ENCODE peak calls at places on chromosomes 3 and 15, in four cellular contexts. H is HepG2, Z is K562, R is GM12878. S is an unnamed sample.
A peak's percentile ranks its signal among the peaks of the same experiment; 100 is the strongest.

GRCh38 chr3:49906004-49906860 is 2.6 kb upstream of the MST1R start:
- DNase-seq in H (peak; percentile 33), Z (peak; percentile 76), R (no peak), S (peak; percentile 55)

GRCh38 chr15:67095834-67096366 is 30.5 kb downstream of the SMAD3 start:
- DNase-seq in H (no peak), Z (no peak), R (no peak), S (no peak)

GRCh38 chr3:160486459-160486869 is 36.9 kb upstream of the TRIM59 start:
- DNase-seq in H (peak; percentile 15), Z (no peak), R (no peak), S (peak; percentile 57)

GRCh38 chr3:100008081-100008698 is 106.1 kb downstream of the FILIP1L start:
- DNase-seq in H (no peak), Z (no peak), R (no peak), S (no peak)

GRCh38 chr15:62407216-62407615 is 242.1 kb upstream of the C2CD4B start:
- DNase-seq in H (no peak), Z (no peak), R (no peak), S (no peak)

GRCh38 chr3:3734881-3735280 is 64.3 kb upstream of the LRRN1 start:
- DNase-seq in H (no peak), Z (no peak), R (no peak), S (no peak)

GRCh38 chr3:53700441-53700840 is 145.8 kb downstream of the CHDH start:
- DNase-seq in H (no peak), Z (no peak), R (no peak), S (no peak)

GRCh38 chr3:13568515-13568995 is 19.6 kb downstream of the FBLN2 start:
- DNase-seq in H (no peak), Z (no peak), R (no peak), S (no peak)

GRCh38 chr3:142053244-142053643 is 96.1 kb downstream of the TFDP2 start:
- DNase-seq in H (no peak), Z (no peak), R (no peak), S (no peak)

GRCh38 chr3:44467241-44467640 is 10.2 kb downstream of the ZNF445 start:
- DNase-seq in H (no peak), Z (no peak), R (no peak), S (no peak)

GRCh38 chr3:75906555-75907112 is 121.3 kb upstream of the ZNF717 start:
- DNase-seq in H (no peak), Z (no peak), R (no peak), S (no peak)

GRCh38 chr15:35713733-35714132 is 167.8 kb upstream of the DPH6 start:
- DNase-seq in H (no peak), Z (no peak), R (no peak), S (no peak)

GRCh38 chr3:188631291-188632010 is 477.5 kb downstream of the LPP start:
- DNase-seq in H (peak; percentile 27), Z (no peak), R (no peak), S (peak; percentile 9)

GRCh38 chr15:35484231-35484945 is 61.6 kb downstream of the DPH6 start:
- DNase-seq in H (no peak), Z (no peak), R (no peak), S (no peak)

GRCh38 chr3:112730210-112730609 is 89.3 kb upstream of the CCDC80 start:
- DNase-seq in H (no peak), Z (no peak), R (no peak), S (no peak)

GRCh38 chr3:110521019-110521418 is 550.6 kb upstream of the NECTIN3 start:
- DNase-seq in H (no peak), Z (peak; percentile 17), R (no peak), S (peak; percentile 17)

GRCh38 chr15:82040862-82041261 is 5.0 kb downstream of the MEX3B start:
- DNase-seq in H (no peak), Z (no peak), R (no peak), S (no peak)

GRCh38 chr3:42031808-42032475 is 59.2 kb upstream of the TRAK1 start:
- DNase-seq in H (no peak), Z (no peak), R (no peak), S (no peak)

GRCh38 chr15:50786871-50787270 is 21.4 kb upstream of the SPPL2A start:
- DNase-seq in H (no peak), Z (no peak), R (no peak), S (no peak)

GRCh38 chr3:4935347-4935746 is 43.9 kb upstream of the BHLHE40 start:
- DNase-seq in H (no peak), Z (no peak), R (no peak), S (no peak)

GRCh38 chr3:62604301-62604700 is 231.0 kb upstream of the FEZF2 start:
- DNase-seq in H (no peak), Z (no peak), R (no peak), S (peak; percentile 7)

GRCh38 chr3:177287231-177287630 is 89.9 kb upstream of the TBL1XR1 start:
- DNase-seq in H (no peak), Z (no peak), R (no peak), S (no peak)

GRCh38 chr3:128466840-128467541 is at the start of gene DNAJB8:
- DNase-seq in H (no peak), Z (no peak), R (no peak), S (no peak)

GRCh38 chr15:57158589-57158988 is 217.7 kb upstream of the CGNL1 start:
- DNase-seq in H (no peak), Z (no peak), R (no peak), S (peak; percentile 13)

GRCh38 chr3:175150812-175151411 is 291.8 kb downstream of the NAALADL2 start:
- DNase-seq in H (no peak), Z (no peak), R (no peak), S (no peak)

GRCh38 chr3:140180603-140181002 is 245.6 kb downstream of the CLSTN2 start:
- DNase-seq in H (no peak), Z (no peak), R (no peak), S (no peak)

GRCh38 chr3:149717391-149718056 is 34.8 kb downstream of the COMMD2 start:
- DNase-seq in H (peak; percentile 51), Z (peak; percentile 30), R (no peak), S (peak; percentile 31)

GRCh38 chr15:83200589-83200988 is 7.0 kb downstream of the HDGFL3 start:
- DNase-seq in H (no peak), Z (no peak), R (no peak), S (no peak)

GRCh38 chr3:129974451-129975331 is at the start of gene TRH:
- DNase-seq in H (no peak), Z (no peak), R (no peak), S (no peak)

GRCh38 chr15:96332854-96333193 is 2.3 kb downstream of the NR2F2 start:
- DNase-seq in H (no peak), Z (no peak), R (no peak), S (no peak)

GRCh38 chr3:87145553-87145952 is 81.6 kb upstream of the CHMP2B start:
- DNase-seq in H (peak; percentile 14), Z (no peak), R (no peak), S (no peak)

GRCh38 chr15:78225783-78226541 is 8.4 kb downstream of the ACSBG1 start:
- DNase-seq in H (no peak), Z (no peak), R (peak; percentile 49), S (no peak)

GRCh38 chr3:127662051-127662469 is 10.7 kb upstream of the ABTB1 start:
- DNase-seq in H (no peak), Z (no peak), R (no peak), S (no peak)

GRCh38 chr15:61227269-61228024 is 1.7 kb downstream of the RORA start:
- DNase-seq in H (no peak), Z (no peak), R (no peak), S (peak; percentile 26)
- TF ChIP-seq JUNB in H (no peak), Z (no peak), R (no peak), S (no peak)

GRCh38 chr3:195900426-195901355 is 7.7 kb downstream of the TNK2 start:
- DNase-seq in H (peak; percentile 83), Z (no peak), R (no peak), S (no peak)
- TF ChIP-seq BHLHE40 in H (no peak), Z (no peak), R (no peak), S (no peak)

DNA sequence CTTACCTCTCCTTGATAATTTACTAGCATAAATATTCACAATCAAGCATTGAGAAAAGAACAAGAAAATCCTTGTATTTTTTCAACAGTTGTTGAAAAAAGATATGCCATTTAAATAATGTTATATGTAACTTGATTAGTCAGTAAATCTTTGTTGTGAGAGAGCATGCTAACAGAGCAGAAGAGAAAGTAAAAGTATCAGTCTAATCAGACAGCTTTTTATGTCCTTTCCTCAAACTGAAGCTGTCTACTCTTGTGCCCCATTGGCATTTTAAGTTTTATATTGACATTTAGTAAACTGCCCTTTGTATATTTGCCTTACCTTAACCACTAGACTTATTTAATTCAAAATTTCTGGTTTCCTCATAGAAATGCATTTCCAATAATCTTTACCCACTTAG is 668.7 kb downstream of the OTOL1 start:
- DNase-seq in H (no peak), Z (no peak), R (no peak), S (no peak)
- TF ChIP-seq JUNB in H (no peak), Z (no peak), R (no peak), S (no peak)

GRCh38 chr3:52452570-52453221 is 1.1 kb downstream of the TNNC1 start:
- DNase-seq in H (peak; percentile 32), Z (no peak), R (no peak), S (no peak)
- TF ChIP-seq BHLHE40 in H (no peak), Z (no peak), R (no peak), S (no peak)

DNA sequence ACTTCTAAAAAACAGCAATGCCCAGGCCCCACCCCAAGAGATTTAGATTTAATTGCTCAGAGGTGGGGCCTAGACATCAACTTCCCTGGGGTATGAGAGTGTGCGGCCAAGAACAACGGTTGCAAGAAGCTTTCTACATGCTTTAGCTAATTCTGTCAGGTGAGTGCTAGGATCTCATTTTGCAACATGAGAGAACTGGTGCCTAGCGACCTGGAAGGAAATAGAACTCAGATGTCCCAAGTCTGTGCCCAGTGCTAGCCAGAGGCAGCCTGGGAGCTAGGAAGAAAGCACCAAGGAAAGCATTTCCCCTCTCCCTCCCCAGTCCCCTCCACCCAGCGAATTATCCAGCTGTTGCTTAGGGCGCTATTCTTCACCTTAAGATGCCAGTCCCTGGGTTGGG is 22.9 kb upstream of the HRH1 start:
- DNase-seq in H (no peak), Z (no peak), R (no peak), S (no peak)
- TF ChIP-seq JUNB in H (no peak), Z (no peak), R (no peak), S (no peak)

DNA sequence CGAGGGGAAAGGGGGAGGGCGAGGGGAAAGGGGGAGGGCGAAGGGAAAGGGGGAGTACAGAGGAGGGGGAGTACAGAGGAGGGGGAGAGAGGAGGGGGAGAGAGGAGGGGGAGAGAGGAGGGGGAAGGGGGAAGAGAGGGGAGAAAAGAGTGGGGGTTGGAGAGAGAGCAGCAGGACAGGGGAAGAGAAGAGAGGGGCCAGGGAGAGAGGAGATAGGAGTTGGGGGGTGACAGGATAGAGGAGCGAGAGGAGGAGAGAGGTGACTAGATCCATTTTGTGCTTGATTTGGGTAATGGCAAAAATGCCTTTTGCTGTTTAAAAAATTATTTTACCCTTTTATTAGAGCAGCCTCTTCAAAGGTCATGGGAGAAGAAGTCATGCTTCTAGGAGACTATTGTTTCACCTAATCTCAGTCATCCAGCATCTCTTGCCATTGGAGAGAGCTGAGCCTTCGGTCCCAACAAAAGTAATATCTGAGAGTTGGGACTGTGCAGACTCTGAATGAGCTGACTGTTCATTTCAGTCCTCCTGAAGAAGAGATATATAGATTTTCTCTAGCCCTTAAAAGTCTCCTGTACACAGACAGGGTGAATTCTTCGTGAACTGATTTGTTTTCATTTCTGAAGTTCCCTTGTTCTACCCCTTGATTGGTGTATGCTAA is 15.1 kb upstream of the TOP2B start:
- DNase-seq in H (no peak), Z (no peak), R (no peak), S (no peak)
- TF ChIP-seq BHLHE40 in H (no peak), Z (no peak), R (no peak), S (no peak)

GRCh38 chr15:91238664-91239428 is 138.8 kb downstream of the SV2B start:
- DNase-seq in H (no peak), Z (no peak), R (no peak), S (no peak)
- TF ChIP-seq JUNB in H (no peak), Z (no peak), R (no peak), S (no peak)

GRCh38 chr3:194472290-194472920 is 14.4 kb downstream of the ATP13A3 start:
- DNase-seq in H (peak; percentile 58), Z (peak; percentile 29), R (no peak), S (peak; percentile 25)
- TF ChIP-seq BHLHE40 in H (no peak), Z (no peak), R (no peak), S (no peak)